ENCODE peak calls at places on chromosome 6, in ten cellular contexts. O is heart left ventricle; P is psoas muscle; A is ELF-1; I is HTR-8/SVneo; V is cardiac muscle cell; F is sciatic nerve; J is activated CD8-positive, alpha-beta memory T cell treated with anti-CD3 and anti-CD28 coated beads for 24 hours; T is upper lobe of right lung; Y is erythroblast. C is an unnamed sample.

GRCh38 chr6:30888472-30889137 is 4.3 kb downstream of the DDR1 start:
- DNase-seq in V (peak), A (no peak), P (no peak), J (no peak), I (no peak), F (peak), T (peak), Y (no peak), O (no peak), C (no peak)

GRCh38 chr6:109039795-109040194 is 54.9 kb downstream of the SESN1 start:
- DNase-seq in I (no peak), O (no peak), F (no peak), V (peak), T (no peak), A (no peak), Y (no peak), P (no peak), J (no peak), C (no peak)

GRCh38 chr6:78243519-78243918 is 590.7 kb downstream of the MEI4 start:
- DNase-seq in P (no peak), T (no peak), O (no peak), Y (no peak), J (no peak), F (no peak), I (no peak), A (no peak), V (peak), C (no peak)

GRCh38 chr6:147904416-147904815 is 395.9 kb downstream of the SAMD5 start:
- DNase-seq in Y (no peak), V (no peak), O (no peak), A (no peak), F (no peak), I (no peak), T (no peak), P (no peak), J (no peak), C (no peak)

GRCh38 chr6:25006565-25007001 is 70.8 kb upstream of the RIPOR2 start:
- DNase-seq in V (peak), Y (no peak), O (no peak), F (no peak), T (peak), P (peak), I (no peak), A (no peak), J (no peak), C (no peak)

GRCh38 chr6:145736854-145737181 is 1.5 kb upstream of the EPM2A start:
- DNase-seq in T (no peak), J (no peak), A (no peak), I (no peak), P (no peak), F (no peak), O (no peak), Y (no peak), V (peak), C (no peak)

GRCh38 chr6:134315974-134316391 is 1.9 kb downstream of the SGK1 start:
- DNase-seq in O (no peak), I (no peak), T (no peak), A (no peak), F (no peak), Y (peak), P (no peak), J (no peak), V (no peak), C (no peak)

GRCh38 chr6:32604434-32604877 is 14.8 kb upstream of the HLA-DRB1 start:
- DNase-seq in O (no peak), F (no peak), Y (no peak), V (no peak), T (no peak), A (no peak), I (no peak), P (no peak), J (no peak), C (no peak)

GRCh38 chr6:147738516-147739187 is 230.2 kb downstream of the SAMD5 start:
- DNase-seq in V (peak), O (no peak), P (no peak), J (no peak), T (no peak), Y (no peak), I (no peak), F (no peak), A (no peak), C (no peak)

GRCh38 chr6:131755597-131755996 is 44.8 kb upstream of the CTAGE9 start:
- DNase-seq in I (no peak), T (no peak), F (no peak), O (no peak), J (no peak), A (no peak), P (no peak), Y (no peak), V (peak), C (no peak)

GRCh38 chr6:33078442-33078841 is 2.7 kb downstream of the HLA-DPB1 start:
- DNase-seq in J (no peak), Y (no peak), I (no peak), T (no peak), V (no peak), A (no peak), F (no peak), P (no peak), O (no peak), C (no peak)

GRCh38 chr6:105794263-105794662 is 291.9 kb upstream of the PRDM1 start:
- DNase-seq in V (no peak), P (peak), J (no peak), F (peak), A (no peak), T (peak), I (no peak), Y (no peak), O (peak), C (no peak)

GRCh38 chr6:157977176-157977804 is 4.4 kb upstream of the SYNJ2 start:
- DNase-seq in V (no peak), T (peak), A (no peak), I (no peak), Y (no peak), J (no peak), F (peak), O (no peak), P (no peak), C (no peak)

C was measured in esophagus muscularis mucosa.